ENCODE peak calls at places on chromosomes 5 and 9, in four cellular contexts. H, E, Z and U are unnamed samples.

GRCh38 chr5:79562351-79563246 is 48.7 kb upstream of the HOMER1 start:
- DNase-seq in H (no peak), Z (no peak), E (no peak), U (no peak)

GRCh38 chr5:5933651-5934050 is 444.7 kb downstream of the MED10 start:
- DNase-seq in Z (no peak), H (no peak), E (no peak), U (no peak)

GRCh38 chr9:93303258-93303771 is 119.4 kb downstream of the WNK2 start:
- DNase-seq in H (peak; percentile 5), E (no peak), Z (no peak), U (peak; percentile 3)

GRCh38 chr5:168793844-168794837 is 215.0 kb upstream of the PANK3 start:
- DNase-seq in H (no peak), Z (peak; percentile 33), E (peak; percentile 9), U (no peak)

GRCh38 chr5:174910245-174910737 is 185.9 kb downstream of the MSX2 start:
- DNase-seq in H (peak; percentile 89), E (peak; percentile 82), Z (peak; percentile 36), U (peak; percentile 77)

GRCh38 chr9:121073038-121073437 is 1.7 kb upstream of the CNTRL start:
- DNase-seq in E (no peak), Z (no peak), H (no peak), U (no peak)

GRCh38 chr5:68272289-68272688 is 56.7 kb downstream of the PIK3R1 start:
- DNase-seq in E (no peak), H (no peak), Z (no peak), U (no peak)

GRCh38 chr5:132308701-132309100 is 14.5 kb downstream of the SLC22A4 start:
- DNase-seq in Z (no peak), H (no peak), E (no peak), U (no peak)

GRCh38 chr5:17966636-17967402 is 332.6 kb downstream of the TAF11L14 start:
- DNase-seq in Z (no peak), E (no peak), H (peak; percentile 10), U (no peak)

GRCh38 chr9:136090768-136091581 is 4.1 kb downstream of the NACC2 start:
- DNase-seq in H (no peak), Z (no peak), E (no peak), U (no peak)

GRCh38 chr5:108003178-108003577 is 332.4 kb upstream of the EFNA5 start:
- DNase-seq in E (no peak), Z (no peak), H (no peak), U (no peak)

GRCh38 chr5:138803935-138804334 is 50.7 kb downstream of the CTNNA1 start:
- DNase-seq in H (no peak), E (no peak), Z (no peak), U (no peak)

GRCh38 chr5:4797445-4797844 is 342.7 kb upstream of the ADAMTS16 start:
- DNase-seq in H (no peak), E (no peak), Z (no peak), U (no peak)

GRCh38 chr5:76788362-76788761 is 30.5 kb upstream of the F2RL1 start:
- DNase-seq in Z (peak; percentile 29), E (no peak), H (no peak), U (no peak)

GRCh38 chr5:56538580-56538979 is 276.8 kb upstream of the MAP3K1 start:
- DNase-seq in E (no peak), Z (no peak), H (no peak), U (no peak)

GRCh38 chr5:174607205-174607604 is 117.2 kb upstream of the MSX2 start:
- DNase-seq in E (no peak), Z (no peak), H (no peak), U (no peak)

GRCh38 chr9:91824591-91825339 is 125.3 kb downstream of the ROR2 start:
- DNase-seq in Z (no peak), H (no peak), E (no peak), U (no peak)

GRCh38 chr9:115717298-115717697 is 436.3 kb upstream of the PAPPA start:
- DNase-seq in H (no peak), E (no peak), Z (no peak), U (no peak)
- TF ChIP-seq USF2 in H (no peak), E (no peak), Z (no peak), U (no peak)

GRCh38 chr5:89967806-89968444 is 441.6 kb downstream of the CETN3 start:
- DNase-seq in H (no peak), Z (no peak), E (no peak), U (no peak)
- TF ChIP-seq NR3C1 in H (no peak), Z (no peak), E (no peak), U (no peak)

DNA sequence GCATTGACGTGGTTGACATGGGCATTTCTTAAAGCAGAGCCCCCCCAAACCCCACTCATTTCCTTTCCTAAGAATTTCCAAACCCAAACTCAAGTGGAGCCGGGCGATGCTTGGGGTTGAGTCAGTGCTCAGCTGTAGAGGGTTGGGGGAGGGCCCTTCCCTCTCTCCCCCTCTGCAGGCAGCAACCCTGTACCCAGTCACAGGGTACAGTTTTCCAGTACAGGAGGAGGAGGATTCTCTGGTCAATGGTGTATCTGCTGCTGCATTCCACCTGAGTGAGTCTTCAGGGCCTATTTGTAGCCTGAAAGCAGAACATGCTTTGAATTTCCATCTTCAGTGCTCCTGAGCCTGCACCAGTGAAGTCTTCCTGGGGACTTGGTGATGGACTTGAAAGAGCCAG is 55.8 kb downstream of the ENTREP1 start:
- DNase-seq in E (no peak), Z (no peak), H (no peak), U (no peak)
- TF ChIP-seq USF2 in E (no peak), Z (no peak), H (no peak), U (no peak)

GRCh38 chr5:158899792-158900191 is 199.9 kb downstream of the EBF1 start:
- DNase-seq in E (no peak), H (no peak), Z (no peak), U (no peak)

GRCh38 chr5:158899201-158899600 is 200.5 kb downstream of the EBF1 start:
- DNase-seq in Z (no peak), H (no peak), E (no peak), U (no peak)

GRCh38 chr5:158905281-158905680 is 194.4 kb downstream of the EBF1 start:
- DNase-seq in H (no peak), Z (no peak), E (no peak), U (no peak)

GRCh38 chr5:158898185-158899177 is 201.2 kb downstream of the EBF1 start:
- DNase-seq in Z (no peak), H (no peak), E (peak; percentile 6), U (no peak)

DNA sequence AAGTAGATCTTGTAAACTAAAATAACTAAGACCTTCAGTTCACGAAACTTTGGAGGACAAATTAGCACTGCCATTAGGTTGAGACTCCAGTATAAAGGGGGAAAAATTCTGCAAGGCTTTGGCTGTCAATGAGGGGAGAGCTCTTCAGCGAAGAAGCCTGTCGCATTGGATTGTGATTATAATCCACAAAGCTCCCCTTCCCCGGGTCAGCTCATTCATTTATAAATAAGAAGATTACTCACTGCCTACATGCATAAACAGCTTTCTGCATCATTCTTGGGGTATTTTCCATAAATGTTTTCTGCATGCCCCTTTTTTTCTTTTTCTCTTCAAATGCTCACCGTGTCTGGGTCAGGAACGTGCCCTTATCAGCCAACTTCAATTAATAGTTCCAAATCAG is 196.7 kb downstream of the EBF1 start:
- DNase-seq in E (no peak), H (no peak), Z (no peak), U (no peak)
- TF ChIP-seq NR3C1 in E (no peak), H (no peak), Z (no peak), U (no peak)

DNA sequence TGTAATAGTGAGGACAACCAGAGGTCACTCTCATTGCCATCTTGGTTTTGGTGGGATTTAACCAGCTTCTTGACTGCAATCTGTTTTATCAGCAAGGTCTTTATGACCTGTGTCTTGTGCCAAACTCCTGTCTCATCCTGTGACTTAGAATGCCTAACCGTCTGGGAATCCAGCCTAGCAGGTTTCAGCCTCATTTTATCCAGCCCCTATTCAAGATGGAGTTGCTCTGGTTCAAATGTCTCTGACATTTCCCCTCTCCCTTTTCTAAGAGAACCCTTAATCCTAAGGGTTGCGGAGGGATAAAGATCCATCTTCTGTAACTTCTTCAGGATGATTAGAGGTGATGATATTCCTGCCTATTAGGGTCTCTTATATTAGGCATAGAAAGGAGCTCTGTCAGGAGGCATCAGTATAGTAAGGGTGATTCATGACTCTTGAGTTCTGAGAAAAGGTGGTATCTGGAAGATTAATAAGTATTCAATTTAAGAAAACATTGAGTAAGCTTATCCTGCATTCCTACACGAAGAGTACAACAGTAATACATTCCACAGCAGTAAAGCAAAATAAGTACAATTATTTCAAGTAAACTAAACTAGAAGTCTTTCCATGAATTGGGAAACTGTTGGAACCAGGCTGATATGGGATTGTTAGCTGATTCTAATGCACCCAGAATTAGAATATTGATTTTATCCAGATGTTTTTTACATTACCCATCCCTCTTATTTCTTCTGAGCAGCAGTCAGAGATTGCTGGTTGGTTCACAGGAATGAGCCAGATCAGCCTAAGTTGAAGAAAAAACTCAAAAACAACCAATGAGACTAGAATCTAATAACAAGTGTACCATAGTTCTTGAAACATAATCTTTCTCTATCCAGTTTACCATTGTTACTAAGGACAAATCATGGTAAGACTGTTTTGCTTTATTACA is 39.9 kb downstream of the SHC3 start:
- DNase-seq in H (no peak), E (no peak), Z (no peak), U (no peak)
- TF ChIP-seq USF2 in H (no peak), E (no peak), Z (no peak), U (no peak)